ENCODE peak calls at places on chromosome 7, in eight cellular contexts. One of them, this sample, is unnamed.

GRCh38 chr7:151087247-151088018 is 1.2 kb downstream of the AGAP3 start:
- DNase-seq in IMR-90: peak; percentile 52
- DNase-seq in testis: peak; percentile 51
- DNase-seq in stomach: peak; percentile 64
- DNase-seq in tibial nerve: peak; percentile 26
- DNase-seq in transverse colon: peak; percentile 74
- DNase-seq in thyroid gland: peak; percentile 64
- DNase-seq in esophagus squamous epithelium: no peak
- DNase-seq in this sample: peak; percentile 68

GRCh38 chr7:151798851-151799428 is 78.0 kb downstream of the PRKAG2 start:
- DNase-seq in transverse colon: no peak
- DNase-seq in IMR-90: no peak
- DNase-seq in tibial nerve: no peak
- DNase-seq in esophagus squamous epithelium: no peak
- DNase-seq in testis: no peak
- DNase-seq in stomach: no peak
- DNase-seq in thyroid gland: no peak
- DNase-seq in this sample: no peak

GRCh38 chr7:34837826-34838225 is 179.8 kb downstream of the NPSR1 start:
- DNase-seq in transverse colon: no peak
- DNase-seq in testis: no peak
- DNase-seq in tibial nerve: no peak
- DNase-seq in stomach: no peak
- DNase-seq in IMR-90: no peak
- DNase-seq in esophagus squamous epithelium: no peak
- DNase-seq in thyroid gland: no peak
- DNase-seq in this sample: no peak

GRCh38 chr7:132275811-132276210 is 300.5 kb downstream of the PLXNA4 start:
- DNase-seq in tibial nerve: no peak
- DNase-seq in transverse colon: no peak
- DNase-seq in esophagus squamous epithelium: no peak
- DNase-seq in testis: no peak
- DNase-seq in IMR-90: no peak
- DNase-seq in thyroid gland: no peak
- DNase-seq in stomach: no peak
- DNase-seq in this sample: no peak

GRCh38 chr7:98211221-98211675 is at the start of gene BHLHA15:
- DNase-seq in thyroid gland: peak; percentile 51
- DNase-seq in testis: no peak
- DNase-seq in stomach: peak; percentile 90
- DNase-seq in tibial nerve: no peak
- DNase-seq in esophagus squamous epithelium: no peak
- DNase-seq in IMR-90: no peak
- DNase-seq in transverse colon: peak; percentile 81
- DNase-seq in this sample: no peak

GRCh38 chr7:27739301-27739913 is 555 bp upstream of the TAX1BP1 start:
- DNase-seq in thyroid gland: no peak
- DNase-seq in esophagus squamous epithelium: no peak
- DNase-seq in transverse colon: no peak
- DNase-seq in tibial nerve: peak; percentile 17
- DNase-seq in stomach: no peak
- DNase-seq in testis: no peak
- DNase-seq in IMR-90: peak; percentile 70
- DNase-seq in this sample: no peak

GRCh38 chr7:85172530-85172941 is 14.3 kb downstream of the SEMA3D start:
- DNase-seq in IMR-90: peak; percentile 90
- DNase-seq in tibial nerve: no peak
- DNase-seq in testis: no peak
- DNase-seq in esophagus squamous epithelium: no peak
- DNase-seq in transverse colon: no peak
- DNase-seq in thyroid gland: peak; percentile 75
- DNase-seq in stomach: no peak
- DNase-seq in this sample: no peak

GRCh38 chr7:157690058-157690832 is 353.4 kb downstream of the DNAJB6 start:
- DNase-seq in thyroid gland: no peak
- DNase-seq in IMR-90: no peak
- DNase-seq in tibial nerve: no peak
- DNase-seq in esophagus squamous epithelium: no peak
- DNase-seq in stomach: no peak
- DNase-seq in testis: no peak
- DNase-seq in transverse colon: no peak
- DNase-seq in this sample: no peak

GRCh38 chr7:140645166-140645565 is 4.6 kb upstream of the DENND2A start:
- DNase-seq in stomach: no peak
- DNase-seq in IMR-90: no peak
- DNase-seq in thyroid gland: no peak
- DNase-seq in transverse colon: no peak
- DNase-seq in tibial nerve: no peak
- DNase-seq in esophagus squamous epithelium: no peak
- DNase-seq in testis: no peak
- DNase-seq in this sample: no peak

GRCh38 chr7:127907638-127908040 is 123.6 kb downstream of the LRRC4 start:
- DNase-seq in transverse colon: no peak
- DNase-seq in tibial nerve: no peak
- DNase-seq in IMR-90: peak; percentile 93
- DNase-seq in stomach: no peak
- DNase-seq in testis: no peak
- DNase-seq in esophagus squamous epithelium: no peak
- DNase-seq in thyroid gland: no peak
- DNase-seq in this sample: no peak

GRCh38 chr7:129591868-129592267 is 19.7 kb upstream of the NRF1 start:
- DNase-seq in esophagus squamous epithelium: no peak
- DNase-seq in transverse colon: no peak
- DNase-seq in testis: no peak
- DNase-seq in thyroid gland: no peak
- DNase-seq in stomach: no peak
- DNase-seq in IMR-90: no peak
- DNase-seq in tibial nerve: no peak
- DNase-seq in this sample: no peak

GRCh38 chr7:33452805-33453502 is 323.6 kb downstream of the BBS9 start:
- DNase-seq in IMR-90: peak; percentile 45
- DNase-seq in testis: no peak
- DNase-seq in stomach: no peak
- DNase-seq in tibial nerve: no peak
- DNase-seq in transverse colon: no peak
- DNase-seq in esophagus squamous epithelium: no peak
- DNase-seq in thyroid gland: no peak
- DNase-seq in this sample: no peak

GRCh38 chr7:87878208-87878735 is 2.0 kb downstream of the DBF4 start:
- DNase-seq in testis: no peak
- DNase-seq in tibial nerve: no peak
- DNase-seq in transverse colon: no peak
- DNase-seq in thyroid gland: no peak
- DNase-seq in esophagus squamous epithelium: no peak
- DNase-seq in IMR-90: peak; percentile 31
- DNase-seq in stomach: no peak
- DNase-seq in this sample: no peak

GRCh38 chr7:17307033-17307432 is 8.6 kb downstream of the AHR start:
- DNase-seq in stomach: no peak
- DNase-seq in testis: no peak
- DNase-seq in tibial nerve: peak; percentile 53
- DNase-seq in transverse colon: no peak
- DNase-seq in esophagus squamous epithelium: no peak
- DNase-seq in thyroid gland: no peak
- DNase-seq in IMR-90: peak; percentile 9
- DNase-seq in this sample: no peak

GRCh38 chr7:39073432-39073831 is 95.7 kb downstream of the POU6F2 start:
- DNase-seq in thyroid gland: peak; percentile 3
- DNase-seq in tibial nerve: no peak
- DNase-seq in IMR-90: no peak
- DNase-seq in transverse colon: no peak
- DNase-seq in testis: no peak
- DNase-seq in esophagus squamous epithelium: no peak
- DNase-seq in stomach: no peak
- DNase-seq in this sample: no peak

GRCh38 chr7:2944729-2945128 is 98.9 kb downstream of the CARD11 start:
- DNase-seq in testis: no peak
- DNase-seq in thyroid gland: no peak
- DNase-seq in esophagus squamous epithelium: no peak
- DNase-seq in transverse colon: no peak
- DNase-seq in IMR-90: no peak
- DNase-seq in stomach: no peak
- DNase-seq in tibial nerve: no peak
- DNase-seq in this sample: no peak

GRCh38 chr7:2945171-2945570 is 98.5 kb downstream of the CARD11 start:
- DNase-seq in esophagus squamous epithelium: no peak
- DNase-seq in transverse colon: no peak
- DNase-seq in IMR-90: no peak
- DNase-seq in stomach: peak; percentile 3
- DNase-seq in tibial nerve: no peak
- DNase-seq in testis: no peak
- DNase-seq in thyroid gland: no peak
- DNase-seq in this sample: no peak

GRCh38 chr7:2948794-2949193 is 94.9 kb downstream of the CARD11 start:
- DNase-seq in testis: no peak
- DNase-seq in transverse colon: no peak
- DNase-seq in esophagus squamous epithelium: no peak
- DNase-seq in IMR-90: no peak
- DNase-seq in thyroid gland: no peak
- DNase-seq in tibial nerve: no peak
- DNase-seq in stomach: no peak
- DNase-seq in this sample: no peak

GRCh38 chr7:2950578-2950977 is 93.1 kb downstream of the CARD11 start:
- DNase-seq in stomach: no peak
- DNase-seq in thyroid gland: no peak
- DNase-seq in tibial nerve: no peak
- DNase-seq in IMR-90: no peak
- DNase-seq in testis: no peak
- DNase-seq in esophagus squamous epithelium: no peak
- DNase-seq in transverse colon: no peak
- DNase-seq in this sample: no peak

DNA sequence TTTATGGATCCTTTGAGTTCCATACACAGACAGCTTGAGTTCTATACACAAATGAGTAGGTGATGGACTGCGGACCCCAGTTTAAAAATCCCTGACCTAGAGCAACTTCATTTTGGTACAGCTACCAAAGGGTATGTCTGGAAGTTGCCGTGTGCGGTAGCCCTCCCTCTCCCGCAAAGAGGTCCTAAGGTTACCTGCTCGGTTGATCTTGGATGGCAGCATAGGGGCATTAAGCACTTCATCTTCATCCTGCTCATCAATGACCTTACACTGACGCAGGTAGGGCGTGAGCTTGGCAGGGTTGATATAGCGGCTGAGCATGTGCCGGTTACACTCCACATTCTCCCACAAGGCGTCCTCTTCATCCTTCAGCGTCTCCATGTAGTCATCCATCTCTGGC is 96.3 kb downstream of the CARD11 start:
- DNase-seq in testis: no peak
- DNase-seq in IMR-90: no peak
- DNase-seq in esophagus squamous epithelium: no peak
- DNase-seq in transverse colon: no peak
- DNase-seq in stomach: no peak
- DNase-seq in thyroid gland: no peak
- DNase-seq in tibial nerve: no peak
- DNase-seq in this sample: no peak
- H3K36me3 ChIP-seq in testis: no peaks in the 10 kb centered on the region
- H3K36me3 ChIP-seq in IMR-90: no peaks in the 10 kb centered on the region
- H3K36me3 ChIP-seq in esophagus squamous epithelium: no peaks in the 10 kb centered on the region
- H3K36me3 ChIP-seq in transverse colon: no peaks in the 10 kb centered on the region
- H3K36me3 ChIP-seq in stomach: peaks cover 7% of the 10 kb centered on the region
- H3K36me3 ChIP-seq in thyroid gland: no peaks in the 10 kb centered on the region
- H3K36me3 ChIP-seq in tibial nerve: no peaks in the 10 kb centered on the region
- H3K36me3 ChIP-seq in this sample: no peaks in the 10 kb centered on the region

DNA sequence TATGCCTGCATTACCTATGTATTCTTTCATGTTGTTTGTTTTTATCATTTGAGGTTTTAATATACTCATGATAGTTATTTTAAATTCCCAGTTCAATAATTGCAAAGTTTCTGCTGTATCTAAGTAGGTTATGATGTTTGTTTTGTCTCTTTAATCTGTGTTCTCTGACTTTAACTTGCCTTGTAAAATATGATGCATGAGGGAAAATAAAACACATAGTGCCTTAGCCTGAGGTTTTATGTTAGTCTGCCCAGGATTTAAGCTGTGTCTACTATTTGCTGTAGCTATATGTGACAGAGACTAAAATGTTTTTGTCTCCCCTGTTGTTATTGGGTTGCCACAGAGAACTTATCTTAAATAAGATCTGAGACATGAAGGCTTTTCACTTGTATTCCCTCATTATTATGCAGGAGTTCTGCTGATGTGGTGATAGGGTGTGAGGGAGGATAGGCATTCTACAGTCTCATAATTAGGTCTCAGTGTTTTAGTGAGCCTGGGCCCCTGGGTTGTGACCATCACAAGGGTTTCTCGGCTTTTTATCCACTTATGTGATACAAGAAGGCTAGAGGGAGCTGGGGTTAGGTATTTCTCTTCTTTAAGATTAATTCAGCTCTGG is 582.5 kb downstream of the CNTNAP2 start:
- DNase-seq in transverse colon: no peak
- DNase-seq in tibial nerve: no peak
- DNase-seq in IMR-90: no peak
- DNase-seq in stomach: no peak
- DNase-seq in testis: no peak
- DNase-seq in esophagus squamous epithelium: no peak
- DNase-seq in thyroid gland: no peak
- DNase-seq in this sample: no peak
- H3K27ac ChIP-seq in transverse colon: no peak overlapping the region
- H3K27ac ChIP-seq in tibial nerve: no peak overlapping the region
- H3K27ac ChIP-seq in IMR-90: no peak overlapping the region
- H3K27ac ChIP-seq in stomach: no peak overlapping the region
- H3K27ac ChIP-seq in testis: no peak overlapping the region
- H3K27ac ChIP-seq in esophagus squamous epithelium: no peak overlapping the region
- H3K27ac ChIP-seq in thyroid gland: no peak overlapping the region
- H3K27ac ChIP-seq in this sample: no peak overlapping the region

DNA sequence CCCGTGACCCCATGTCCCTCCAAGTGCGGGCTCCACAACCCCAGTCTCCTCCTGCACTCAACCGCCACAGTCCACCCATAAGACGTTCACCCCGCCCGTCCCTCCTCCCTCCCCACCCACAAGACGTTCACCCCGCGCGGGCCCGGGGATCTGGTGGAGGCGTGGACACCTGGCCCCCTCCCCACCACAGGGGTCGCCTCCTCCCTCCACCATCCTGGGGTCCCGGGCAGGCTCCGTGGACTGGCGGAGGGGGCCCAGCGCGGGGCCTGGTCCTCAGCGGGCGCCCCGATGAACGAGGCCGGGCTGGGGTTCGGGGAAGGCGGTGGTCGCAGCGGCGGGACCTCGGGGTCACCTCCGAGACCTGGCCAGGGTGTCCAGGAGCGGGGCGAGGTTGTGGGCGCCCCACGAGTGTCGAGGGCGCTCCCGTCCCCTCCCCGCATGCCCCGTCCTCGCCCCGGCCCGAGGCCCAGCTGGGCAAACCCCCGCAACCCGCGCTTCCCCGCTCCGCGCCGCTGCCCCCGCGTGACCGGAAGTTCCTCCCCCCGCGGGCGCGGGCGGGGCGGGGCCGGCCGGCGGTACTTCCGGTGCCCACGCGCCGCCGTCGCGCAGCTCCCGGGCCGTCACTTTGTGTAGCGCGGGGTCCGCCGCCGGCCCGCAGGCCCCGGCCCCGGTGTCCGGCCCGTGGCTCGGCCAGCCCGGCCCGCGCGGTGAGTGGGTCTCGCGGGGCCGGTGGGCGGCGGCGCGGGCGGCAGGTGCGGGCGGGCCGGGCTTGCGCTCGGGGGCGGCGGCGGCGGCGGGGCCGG is at the start of gene ZNF316:
- DNase-seq in esophagus squamous epithelium: no peak
- DNase-seq in thyroid gland: peak; percentile 62
- DNase-seq in transverse colon: peak; percentile 64
- DNase-seq in testis: peak; percentile 61
- DNase-seq in IMR-90: peak; percentile 38
- DNase-seq in stomach: peak; percentile 69
- DNase-seq in tibial nerve: peak; percentile 17
- DNase-seq in this sample: peak; percentile 79
- TF ChIP-seq POLR2A in esophagus squamous epithelium: no peak
- TF ChIP-seq POLR2A in thyroid gland: peak; percentile 69
- TF ChIP-seq POLR2A in transverse colon: peak; percentile 31
- TF ChIP-seq POLR2A in testis: no peak
- TF ChIP-seq POLR2A in IMR-90: no peak
- TF ChIP-seq POLR2A in stomach: no peak
- TF ChIP-seq POLR2A in tibial nerve: peak; percentile 47
- TF ChIP-seq POLR2A in this sample: peak; percentile 46

GRCh38 chr7:107613948-107614347 is 33.9 kb downstream of the BCAP29 start:
- DNase-seq in tibial nerve: no peak
- DNase-seq in testis: no peak
- DNase-seq in esophagus squamous epithelium: no peak
- DNase-seq in transverse colon: no peak
- DNase-seq in thyroid gland: no peak
- DNase-seq in stomach: no peak
- DNase-seq in IMR-90: no peak
- DNase-seq in this sample: no peak
- H3K36me3 ChIP-seq in tibial nerve: peaks cover 37% of the 10 kb centered on the region
- H3K36me3 ChIP-seq in testis: no peaks in the 10 kb centered on the region
- H3K36me3 ChIP-seq in esophagus squamous epithelium: no peaks in the 10 kb centered on the region
- H3K36me3 ChIP-seq in transverse colon: peaks cover 20% of the 10 kb centered on the region
- H3K36me3 ChIP-seq in thyroid gland: peaks cover 2% of the 10 kb centered on the region
- H3K36me3 ChIP-seq in stomach: peaks cover 41% of the 10 kb centered on the region
- H3K36me3 ChIP-seq in IMR-90: peaks cover 8% of the 10 kb centered on the region
- H3K36me3 ChIP-seq in this sample: no peaks in the 10 kb centered on the region

This sample was measured in ovary.